ENCODE peak calls at places on chromosomes 6 and 20, in nine cellular contexts. T is adrenal gland, X is fibroblast of lung, G is hepatocyte, F is ascending aorta, N is HCT116, Q is IMR-90, P is aorta, A is heart left ventricle. H is an unnamed sample. For H3K4me1, the result is how much of the 10 kb centered on the place peaks cover.

GRCh38 chr6:164303092-164304007 is 888.8 kb downstream of the QKI start:
- DNase-seq in T (no peak), X (no peak), G (no peak), F (no peak), N (no peak), Q (no peak), P (no peak), A (peak), H (peak)

GRCh38 chr6:134007077-134007476 is 45.3 kb downstream of the SLC2A12 start:
- DNase-seq in T (no peak), X (no peak), G (no peak), F (no peak), N (no peak), Q (no peak), P (no peak), A (no peak), H (no peak)

GRCh38 chr20:4050581-4050980 is 35.2 kb upstream of the RNF24 start:
- DNase-seq in T (peak), X (no peak), G (no peak), F (no peak), N (no peak), Q (no peak), P (no peak), A (no peak), H (no peak)

GRCh38 chr6:19303381-19303780 is 533.8 kb upstream of the ID4 start:
- DNase-seq in T (no peak), X (peak), G (no peak), F (no peak), N (no peak), Q (no peak), P (no peak), A (no peak), H (no peak)

GRCh38 chr20:57195023-57195758 is 71.2 kb downstream of the BMP7 start:
- DNase-seq in T (no peak), X (no peak), G (no peak), F (no peak), N (no peak), Q (peak), P (no peak), A (no peak), H (no peak)

GRCh38 chr6:52929321-52930164 is 20.0 kb upstream of the GSTA3 start:
- DNase-seq in T (peak), X (peak), G (peak), F (no peak), N (peak), Q (peak), P (no peak), A (no peak), H (no peak)

GRCh38 chr20:24986436-24987015 is 6.0 kb downstream of the APMAP start:
- DNase-seq in T (no peak), X (no peak), G (no peak), F (no peak), N (no peak), Q (no peak), P (no peak), A (no peak), H (no peak)

GRCh38 chr20:41050361-41051019 is 21.9 kb downstream of the TOP1 start:
- DNase-seq in T (no peak), X (peak), G (no peak), F (no peak), N (no peak), Q (peak), P (no peak), A (no peak), H (no peak)

GRCh38 chr6:73516712-73517489 is 3.9 kb downstream of the EEF1A1 start:
- DNase-seq in T (no peak), X (peak), G (no peak), F (no peak), N (no peak), Q (peak), P (no peak), A (no peak), H (no peak)

GRCh38 chr20:4763776-4764525 is 42.2 kb downstream of the PRND start:
- DNase-seq in T (no peak), X (no peak), G (no peak), F (no peak), N (no peak), Q (no peak), P (no peak), A (no peak), H (no peak)

GRCh38 chr6:157346371-157346770 is 23.1 kb upstream of the TMEM242 start:
- DNase-seq in T (no peak), X (no peak), G (no peak), F (no peak), N (no peak), Q (no peak), P (no peak), A (no peak), H (no peak)

GRCh38 chr20:43584448-43585138 is 6.1 kb upstream of the IFT52 start:
- DNase-seq in T (no peak), X (peak), G (peak), F (no peak), N (no peak), Q (peak), P (no peak), A (no peak), H (no peak)

GRCh38 chr6:166907871-166908806 is 48.2 kb downstream of the RNASET2 start:
- DNase-seq in T (no peak), X (no peak), G (no peak), F (no peak), N (no peak), Q (no peak), P (no peak), A (no peak), H (no peak)

GRCh38 chr6:27161946-27162603 is 85.4 kb upstream of the PRSS16 start:
- DNase-seq in T (peak), X (peak), G (peak), F (no peak), N (peak), Q (peak), P (no peak), A (no peak), H (no peak)

GRCh38 chr6:162917506-162917905 is 189.7 kb downstream of the PACRG start:
- DNase-seq in T (no peak), X (no peak), G (no peak), F (no peak), N (no peak), Q (peak), P (no peak), A (no peak), H (no peak)

GRCh38 chr6:6712979-6713514 is 124.5 kb downstream of the LY86 start:
- DNase-seq in T (peak), X (peak), G (no peak), F (no peak), N (no peak), Q (no peak), P (no peak), A (no peak), H (no peak)
- H3K4me1 ChIP-seq in T (under half), X (under half), G (under half), F (under half), N (under half), Q (under half), P (under half), A (under half), H (under half)

DNA sequence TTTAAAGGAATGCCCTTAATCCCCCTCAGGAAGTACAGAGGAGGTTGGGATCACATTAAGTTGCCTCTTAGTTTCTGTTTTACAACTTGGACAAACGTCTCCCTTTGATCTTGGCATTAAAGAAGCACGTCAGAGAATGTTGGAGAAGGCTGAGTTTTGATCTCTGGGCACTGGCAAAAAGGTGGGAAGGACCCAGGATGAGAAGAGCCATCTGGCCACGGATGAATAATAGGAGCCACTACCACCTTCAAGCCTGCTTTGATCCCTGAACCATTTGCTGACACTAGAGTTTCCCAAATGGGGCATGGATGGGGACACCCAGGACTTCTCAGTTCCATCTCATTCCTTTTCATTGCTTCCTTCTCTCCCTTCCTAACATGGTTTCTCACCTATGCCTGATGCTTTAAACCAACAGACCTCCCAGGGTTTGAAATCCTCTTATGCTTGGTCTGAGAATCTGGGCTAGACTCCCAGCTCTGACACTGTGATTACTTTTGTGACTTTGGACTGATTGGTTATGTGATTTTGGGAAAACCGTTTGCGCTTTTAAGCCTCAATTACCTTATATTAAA is 5.8 kb downstream of the TM9SF4 start:
- DNase-seq in T (no peak), X (no peak), G (no peak), F (no peak), N (no peak), Q (no peak), P (no peak), A (no peak), H (no peak)
- H3K4me1 ChIP-seq in T (half or more), X (under half), G (under half), F (under half), N (under half), Q (under half), P (under half), A (under half), H (under half)

DNA sequence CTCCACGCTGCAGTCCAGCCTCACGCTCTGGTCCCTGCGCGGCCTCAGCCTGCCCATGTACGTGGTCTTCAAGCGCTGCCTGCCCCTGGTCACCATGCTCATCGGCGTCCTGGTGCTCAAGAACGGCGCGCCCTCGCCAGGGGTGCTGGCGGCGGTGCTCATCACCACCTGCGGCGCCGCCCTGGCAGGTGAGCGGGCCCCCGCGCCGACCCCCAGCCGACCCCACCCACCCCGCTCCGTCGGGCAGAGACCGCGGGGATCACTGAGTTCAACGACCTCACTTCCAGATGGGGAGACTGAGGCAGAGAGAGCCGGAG is 537 bp downstream of the SLC35D3 start:
- DNase-seq in T (no peak), X (no peak), G (no peak), F (no peak), N (no peak), Q (no peak), P (no peak), A (no peak), H (no peak)
- H3K4me1 ChIP-seq in T (under half), X (under half), G (under half), F (under half), N (under half), Q (under half), P (under half), A (under half), H (under half)

GRCh38 chr6:7262037-7262461 is 51.0 kb downstream of the SSR1 start:
- DNase-seq in T (peak), X (no peak), G (peak), F (no peak), N (no peak), Q (no peak), P (peak), A (no peak), H (no peak)
- H3K4me1 ChIP-seq in T (under half), X (under half), G (under half), F (under half), N (under half), Q (under half), P (under half), A (under half), H (under half)

DNA sequence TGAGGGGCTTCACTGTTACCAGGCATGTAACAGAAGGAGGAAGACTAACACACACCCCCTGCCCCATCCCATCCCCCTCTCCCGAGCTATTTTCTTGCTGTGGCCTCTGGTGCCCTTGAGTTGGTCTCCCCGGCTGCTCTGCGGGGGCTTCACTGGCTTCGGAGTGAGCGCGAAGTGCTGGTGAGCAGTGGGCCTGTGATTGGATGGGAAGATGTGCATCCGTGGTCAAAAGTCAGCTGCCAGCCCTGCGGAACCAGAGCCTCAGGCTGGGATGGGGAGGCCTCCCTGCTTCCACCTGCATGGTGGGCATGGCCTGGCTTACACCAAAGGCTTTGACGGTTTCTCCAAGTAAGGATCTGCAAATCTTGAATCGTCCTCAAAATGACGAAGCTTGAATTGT is 23.8 kb downstream of the SPATA2 start:
- DNase-seq in T (peak), X (no peak), G (no peak), F (no peak), N (no peak), Q (no peak), P (peak), A (no peak), H (no peak)
- H3K4me1 ChIP-seq in T (under half), X (under half), G (under half), F (under half), N (under half), Q (under half), P (under half), A (half or more), H (half or more)